ENCODE peak calls at places on chromosomes 2 and 18, in eight cellular contexts. One of them, this sample, is unnamed.

GRCh38 chr2:72719416-72719815 is 106.4 kb downstream of the EXOC6B start:
- DNase-seq in cardiac muscle cell: peak
- DNase-seq in RWPE1: peak
- DNase-seq in right atrium auricular region: no peak
- DNase-seq in breast epithelium: no peak
- DNase-seq in stomach: no peak
- DNase-seq in spleen: no peak
- DNase-seq in CD8-positive, alpha-beta T cell: no peak
- DNase-seq in this sample: no peak

GRCh38 chr2:196263181-196263747 is 91.9 kb upstream of the STK17B start:
- DNase-seq in cardiac muscle cell: no peak
- DNase-seq in RWPE1: no peak
- DNase-seq in right atrium auricular region: no peak
- DNase-seq in breast epithelium: peak
- DNase-seq in stomach: no peak
- DNase-seq in spleen: no peak
- DNase-seq in CD8-positive, alpha-beta T cell: peak
- DNase-seq in this sample: no peak

GRCh38 chr18:71114550-71115210 is 825.8 kb downstream of the SOCS6 start:
- DNase-seq in cardiac muscle cell: no peak
- DNase-seq in RWPE1: no peak
- DNase-seq in right atrium auricular region: no peak
- DNase-seq in breast epithelium: no peak
- DNase-seq in stomach: no peak
- DNase-seq in spleen: no peak
- DNase-seq in CD8-positive, alpha-beta T cell: no peak
- DNase-seq in this sample: no peak

GRCh38 chr2:240275386-240275785 is 134.9 kb upstream of the OTOS start:
- DNase-seq in cardiac muscle cell: no peak
- DNase-seq in RWPE1: no peak
- DNase-seq in right atrium auricular region: no peak
- DNase-seq in breast epithelium: no peak
- DNase-seq in stomach: no peak
- DNase-seq in spleen: no peak
- DNase-seq in CD8-positive, alpha-beta T cell: no peak
- DNase-seq in this sample: no peak

GRCh38 chr2:216555274-216555673 is 56.6 kb downstream of the RPL37A start:
- DNase-seq in cardiac muscle cell: no peak
- DNase-seq in RWPE1: peak
- DNase-seq in right atrium auricular region: peak
- DNase-seq in breast epithelium: peak
- DNase-seq in stomach: peak
- DNase-seq in spleen: no peak
- DNase-seq in CD8-positive, alpha-beta T cell: no peak
- DNase-seq in this sample: peak

GRCh38 chr2:114128255-114128654 is 238.4 kb downstream of the ACTR3 start:
- DNase-seq in cardiac muscle cell: no peak
- DNase-seq in RWPE1: no peak
- DNase-seq in right atrium auricular region: no peak
- DNase-seq in breast epithelium: no peak
- DNase-seq in stomach: no peak
- DNase-seq in spleen: no peak
- DNase-seq in CD8-positive, alpha-beta T cell: no peak
- DNase-seq in this sample: no peak

GRCh38 chr2:84856785-84857184 is 24.1 kb downstream of the TRABD2A start:
- DNase-seq in cardiac muscle cell: no peak
- DNase-seq in RWPE1: no peak
- DNase-seq in right atrium auricular region: no peak
- DNase-seq in breast epithelium: no peak
- DNase-seq in stomach: no peak
- DNase-seq in spleen: no peak
- DNase-seq in CD8-positive, alpha-beta T cell: no peak
- DNase-seq in this sample: no peak

GRCh38 chr18:2657788-2658458 is 2.4 kb downstream of the SMCHD1 start:
- DNase-seq in cardiac muscle cell: no peak
- DNase-seq in RWPE1: peak
- DNase-seq in right atrium auricular region: no peak
- DNase-seq in breast epithelium: no peak
- DNase-seq in stomach: no peak
- DNase-seq in spleen: no peak
- DNase-seq in CD8-positive, alpha-beta T cell: no peak
- DNase-seq in this sample: no peak

GRCh38 chr2:240722796-240723735 is 31.4 kb downstream of the AQP12A start:
- DNase-seq in cardiac muscle cell: no peak
- DNase-seq in RWPE1: no peak
- DNase-seq in right atrium auricular region: no peak
- DNase-seq in breast epithelium: no peak
- DNase-seq in stomach: no peak
- DNase-seq in spleen: no peak
- DNase-seq in CD8-positive, alpha-beta T cell: no peak
- DNase-seq in this sample: peak

GRCh38 chr18:62729487-62730386 is 14.4 kb downstream of the PHLPP1 start:
- DNase-seq in cardiac muscle cell: no peak
- DNase-seq in RWPE1: no peak
- DNase-seq in right atrium auricular region: no peak
- DNase-seq in breast epithelium: no peak
- DNase-seq in stomach: no peak
- DNase-seq in spleen: no peak
- DNase-seq in CD8-positive, alpha-beta T cell: no peak
- DNase-seq in this sample: no peak

GRCh38 chr18:38330573-38330972 is 765.0 kb upstream of the CELF4 start:
- DNase-seq in cardiac muscle cell: no peak
- DNase-seq in RWPE1: no peak
- DNase-seq in right atrium auricular region: no peak
- DNase-seq in breast epithelium: no peak
- DNase-seq in stomach: no peak
- DNase-seq in spleen: no peak
- DNase-seq in CD8-positive, alpha-beta T cell: no peak
- DNase-seq in this sample: no peak

GRCh38 chr2:108171652-108172051 is 68.1 kb upstream of the SULT1C3 start:
- DNase-seq in cardiac muscle cell: no peak
- DNase-seq in RWPE1: no peak
- DNase-seq in right atrium auricular region: no peak
- DNase-seq in breast epithelium: no peak
- DNase-seq in stomach: no peak
- DNase-seq in spleen: no peak
- DNase-seq in CD8-positive, alpha-beta T cell: no peak
- DNase-seq in this sample: no peak

DNA sequence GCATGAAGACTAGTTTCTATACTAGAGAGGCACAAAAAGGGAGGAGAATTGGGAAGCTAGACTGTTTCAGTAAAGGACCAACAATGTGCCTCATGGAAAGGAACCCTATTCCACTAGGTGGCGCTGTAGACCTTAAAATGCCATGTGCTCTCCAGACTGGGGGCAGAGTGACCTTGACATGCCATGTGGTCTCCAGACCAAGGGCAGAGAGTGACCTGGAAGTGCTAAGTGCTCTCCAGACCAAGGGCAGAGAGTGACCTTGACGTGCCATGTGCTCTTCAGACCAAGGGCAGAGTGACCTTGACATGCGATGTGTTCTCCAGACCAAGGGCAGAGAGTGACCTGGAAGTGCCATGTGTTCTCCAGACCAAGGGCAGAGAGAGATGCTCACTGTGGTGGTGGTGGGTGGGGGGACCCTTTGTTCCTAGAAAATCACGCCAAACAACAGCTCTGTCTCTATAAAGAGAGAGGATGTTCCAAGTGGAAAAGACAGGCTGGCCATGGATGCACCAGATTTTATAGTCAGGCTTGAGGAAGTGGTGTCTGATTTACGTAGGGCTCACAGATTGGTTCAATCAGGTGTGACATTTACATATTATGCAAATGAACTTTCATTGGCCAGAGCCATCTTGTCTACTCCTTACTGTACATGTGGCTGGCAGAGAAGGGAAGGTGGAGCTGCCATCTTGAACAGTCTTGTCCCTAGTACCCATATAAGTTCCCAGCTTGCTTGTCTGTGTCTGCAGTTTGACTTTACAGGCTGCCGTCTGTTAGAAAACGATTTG is 344.0 kb upstream of the DDX18 start:
- DNase-seq in cardiac muscle cell: peak
- DNase-seq in RWPE1: peak
- DNase-seq in right atrium auricular region: no peak
- DNase-seq in breast epithelium: no peak
- DNase-seq in stomach: peak
- DNase-seq in spleen: no peak
- DNase-seq in CD8-positive, alpha-beta T cell: no peak
- DNase-seq in this sample: no peak
- TF ChIP-seq CTCF in cardiac muscle cell: no peak
- TF ChIP-seq CTCF in RWPE1: peak
- TF ChIP-seq CTCF in right atrium auricular region: no peak
- TF ChIP-seq CTCF in breast epithelium: peak
- TF ChIP-seq CTCF in stomach: peak
- TF ChIP-seq CTCF in spleen: peak
- TF ChIP-seq CTCF in CD8-positive, alpha-beta T cell: no peak
- TF ChIP-seq CTCF in this sample: no peak

GRCh38 chr2:233448565-233448964 is 94.3 kb downstream of the DGKD start:
- DNase-seq in cardiac muscle cell: no peak
- DNase-seq in RWPE1: no peak
- DNase-seq in right atrium auricular region: no peak
- DNase-seq in breast epithelium: no peak
- DNase-seq in stomach: no peak
- DNase-seq in spleen: peak
- DNase-seq in CD8-positive, alpha-beta T cell: no peak
- DNase-seq in this sample: no peak

GRCh38 chr2:233449071-233449901 is 95.0 kb downstream of the DGKD start:
- DNase-seq in cardiac muscle cell: peak
- DNase-seq in RWPE1: peak
- DNase-seq in right atrium auricular region: no peak
- DNase-seq in breast epithelium: no peak
- DNase-seq in stomach: no peak
- DNase-seq in spleen: peak
- DNase-seq in CD8-positive, alpha-beta T cell: no peak
- DNase-seq in this sample: peak

GRCh38 chr2:233447506-233448219 is 93.4 kb downstream of the DGKD start:
- DNase-seq in cardiac muscle cell: no peak
- DNase-seq in RWPE1: no peak
- DNase-seq in right atrium auricular region: no peak
- DNase-seq in breast epithelium: no peak
- DNase-seq in stomach: no peak
- DNase-seq in spleen: peak
- DNase-seq in CD8-positive, alpha-beta T cell: no peak
- DNase-seq in this sample: no peak

GRCh38 chr2:233446616-233447305 is 92.5 kb downstream of the DGKD start:
- DNase-seq in cardiac muscle cell: no peak
- DNase-seq in RWPE1: no peak
- DNase-seq in right atrium auricular region: no peak
- DNase-seq in breast epithelium: no peak
- DNase-seq in stomach: no peak
- DNase-seq in spleen: peak
- DNase-seq in CD8-positive, alpha-beta T cell: no peak
- DNase-seq in this sample: peak

DNA sequence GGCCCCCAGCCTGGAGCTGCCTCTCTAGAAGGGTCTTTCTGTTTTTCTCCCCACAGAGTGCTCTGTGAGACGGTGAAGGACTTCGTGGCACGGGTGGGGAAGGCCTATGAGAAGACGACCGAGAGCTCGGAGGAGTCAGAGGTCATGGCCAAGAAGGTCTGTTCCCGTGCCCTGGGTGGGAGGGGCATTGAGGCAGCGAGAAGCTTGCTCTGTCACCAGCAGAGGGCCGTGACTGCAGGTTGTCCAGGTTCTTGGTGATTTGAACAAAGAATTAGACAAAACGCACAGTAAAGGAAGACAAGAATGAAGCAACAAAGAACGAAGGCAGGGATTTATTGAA is 93.9 kb downstream of the DGKD start:
- DNase-seq in cardiac muscle cell: peak
- DNase-seq in RWPE1: no peak
- DNase-seq in right atrium auricular region: no peak
- DNase-seq in breast epithelium: no peak
- DNase-seq in stomach: no peak
- DNase-seq in spleen: peak
- DNase-seq in CD8-positive, alpha-beta T cell: no peak
- DNase-seq in this sample: no peak
- TF ChIP-seq CTCF in cardiac muscle cell: peak
- TF ChIP-seq CTCF in RWPE1: no peak
- TF ChIP-seq CTCF in right atrium auricular region: no peak
- TF ChIP-seq CTCF in breast epithelium: no peak
- TF ChIP-seq CTCF in stomach: no peak
- TF ChIP-seq CTCF in spleen: no peak
- TF ChIP-seq CTCF in CD8-positive, alpha-beta T cell: no peak
- TF ChIP-seq CTCF in this sample: no peak

GRCh38 chr2:198054299-198054698 is 249.9 kb downstream of the PLCL1 start:
- DNase-seq in cardiac muscle cell: peak
- DNase-seq in RWPE1: no peak
- DNase-seq in right atrium auricular region: no peak
- DNase-seq in breast epithelium: peak
- DNase-seq in stomach: peak
- DNase-seq in spleen: no peak
- DNase-seq in CD8-positive, alpha-beta T cell: peak
- DNase-seq in this sample: no peak
- TF ChIP-seq CTCF in cardiac muscle cell: peak
- TF ChIP-seq CTCF in RWPE1: no peak
- TF ChIP-seq CTCF in right atrium auricular region: no peak
- TF ChIP-seq CTCF in breast epithelium: peak
- TF ChIP-seq CTCF in stomach: peak
- TF ChIP-seq CTCF in spleen: peak
- TF ChIP-seq CTCF in CD8-positive, alpha-beta T cell: peak
- TF ChIP-seq CTCF in this sample: peak

GRCh38 chr2:73852020-73852419 is 23.3 kb downstream of the STAMBP start:
- DNase-seq in cardiac muscle cell: no peak
- DNase-seq in RWPE1: peak
- DNase-seq in right atrium auricular region: no peak
- DNase-seq in breast epithelium: no peak
- DNase-seq in stomach: no peak
- DNase-seq in spleen: no peak
- DNase-seq in CD8-positive, alpha-beta T cell: no peak
- DNase-seq in this sample: no peak

GRCh38 chr2:73855526-73855925 is 26.8 kb downstream of the STAMBP start:
- DNase-seq in cardiac muscle cell: no peak
- DNase-seq in RWPE1: no peak
- DNase-seq in right atrium auricular region: no peak
- DNase-seq in breast epithelium: no peak
- DNase-seq in stomach: no peak
- DNase-seq in spleen: no peak
- DNase-seq in CD8-positive, alpha-beta T cell: no peak
- DNase-seq in this sample: no peak

GRCh38 chr2:73850009-73850408 is 21.2 kb downstream of the STAMBP start:
- DNase-seq in cardiac muscle cell: no peak
- DNase-seq in RWPE1: no peak
- DNase-seq in right atrium auricular region: no peak
- DNase-seq in breast epithelium: no peak
- DNase-seq in stomach: no peak
- DNase-seq in spleen: no peak
- DNase-seq in CD8-positive, alpha-beta T cell: no peak
- DNase-seq in this sample: no peak

GRCh38 chr2:73856214-73856613 is 27.5 kb downstream of the STAMBP start:
- DNase-seq in cardiac muscle cell: no peak
- DNase-seq in RWPE1: no peak
- DNase-seq in right atrium auricular region: no peak
- DNase-seq in breast epithelium: no peak
- DNase-seq in stomach: no peak
- DNase-seq in spleen: no peak
- DNase-seq in CD8-positive, alpha-beta T cell: no peak
- DNase-seq in this sample: no peak

DNA sequence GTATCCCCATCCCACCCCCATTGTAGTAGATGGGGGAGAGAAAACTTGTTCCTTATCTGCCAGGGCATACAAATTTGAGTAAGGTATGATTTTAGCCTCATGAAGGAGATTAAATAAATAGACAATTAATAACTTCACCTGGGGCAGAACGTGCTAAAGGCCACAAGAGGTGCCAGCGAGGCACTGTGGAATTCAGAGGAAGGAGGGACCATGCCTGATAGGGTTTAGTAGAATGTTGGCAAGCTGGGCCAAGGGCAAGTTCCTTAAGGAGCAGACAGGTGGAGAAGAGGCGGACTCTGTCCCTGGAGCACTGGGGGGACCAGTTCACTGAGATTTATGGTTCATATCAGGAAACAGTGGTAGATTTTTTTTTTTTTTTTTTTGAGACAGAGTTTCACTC is 22.5 kb downstream of the STAMBP start:
- DNase-seq in cardiac muscle cell: no peak
- DNase-seq in RWPE1: peak
- DNase-seq in right atrium auricular region: no peak
- DNase-seq in breast epithelium: no peak
- DNase-seq in stomach: peak
- DNase-seq in spleen: no peak
- DNase-seq in CD8-positive, alpha-beta T cell: no peak
- DNase-seq in this sample: no peak
- TF ChIP-seq CTCF in cardiac muscle cell: peak
- TF ChIP-seq CTCF in RWPE1: peak
- TF ChIP-seq CTCF in right atrium auricular region: no peak
- TF ChIP-seq CTCF in breast epithelium: no peak
- TF ChIP-seq CTCF in stomach: no peak
- TF ChIP-seq CTCF in spleen: no peak
- TF ChIP-seq CTCF in CD8-positive, alpha-beta T cell: no peak
- TF ChIP-seq CTCF in this sample: no peak

This sample was measured in upper lobe of left lung.